ENCODE peak calls at places on chromosomes 5 and 9, in four cellular contexts. T, V, J and U are unnamed samples.

GRCh38 chr5:150236313-150236712 is 46.5 kb downstream of the SLC6A7 start:
- DNase-seq in T (no peak), V (no peak), J (no peak), U (no peak)

GRCh38 chr9:88322906-88323566 is 65.2 kb upstream of the SPIN1 start:
- DNase-seq in T (peak), V (no peak), J (no peak), U (no peak)

GRCh38 chr9:5002811-5003210 is 17.7 kb downstream of the JAK2 start:
- DNase-seq in T (peak), V (no peak), J (no peak), U (no peak)

GRCh38 chr5:167944121-167944858 is 347.2 kb upstream of the WWC1 start:
- DNase-seq in T (no peak), V (no peak), J (no peak), U (no peak)

GRCh38 chr9:36504154-36504550 is 68.5 kb upstream of the MELK start:
- DNase-seq in T (no peak), V (no peak), J (no peak), U (no peak)

GRCh38 chr5:173235499-173236394 is 741 bp upstream of the NKX2-5 start:
- DNase-seq in T (no peak), V (no peak), J (no peak), U (no peak)

GRCh38 chr5:108818613-108819272 is 71.0 kb downstream of the FER start:
- DNase-seq in T (peak), V (peak), J (peak), U (peak)

GRCh38 chr5:106454651-106455415 is 1215.9 kb downstream of the EFNA5 start:
- DNase-seq in T (peak), V (peak), J (no peak), U (peak)

GRCh38 chr5:35938518-35939227 is at the start of gene CAPSL:
- DNase-seq in T (peak), V (peak), J (no peak), U (peak)

GRCh38 chr5:175867587-175868347 is 3.6 kb upstream of the CPLX2 start:
- DNase-seq in T (peak), V (peak), J (no peak), U (no peak)

GRCh38 chr5:135307143-135307903 is 91.7 kb downstream of the MACROH2A1 start:
- DNase-seq in T (no peak), V (no peak), J (no peak), U (no peak)

GRCh38 chr5:65199988-65200668 is 281.6 kb downstream of the ADAMTS6 start:
- DNase-seq in T (peak), V (peak), J (no peak), U (no peak)

GRCh38 chr5:115097236-115097635 is 72.5 kb downstream of the TRIM36 start:
- DNase-seq in T (no peak), V (peak), J (no peak), U (no peak)

GRCh38 chr9:19087601-19088000 is 15.1 kb downstream of the HAUS6 start:
- DNase-seq in T (peak), V (peak), J (no peak), U (peak)

GRCh38 chr5:134512661-134512999 is 12.8 kb upstream of the JADE2 start:
- DNase-seq in T (no peak), V (no peak), J (no peak), U (no peak)

GRCh38 chr9:90044710-90045151 is 439.9 kb downstream of the GADD45G start:
- DNase-seq in T (no peak), V (peak), J (no peak), U (no peak)

GRCh38 chr9:133855802-133856592 is 117.8 kb upstream of the SARDH start:
- DNase-seq in T (peak), V (no peak), J (no peak), U (no peak)

GRCh38 chr5:149731332-149731616 is 1.2 kb downstream of the PPARGC1B start:
- DNase-seq in T (no peak), V (no peak), J (no peak), U (no peak)

GRCh38 chr9:110316255-110316921 is 21.3 kb downstream of the TXNDC8 start:
- DNase-seq in T (peak), V (no peak), J (no peak), U (no peak)

GRCh38 chr9:94281101-94281500 is 22.0 kb downstream of the ZNF169 start:
- DNase-seq in T (no peak), V (no peak), J (no peak), U (no peak)

GRCh38 chr9:123590499-123590898 is 234.5 kb downstream of the CRB2 start:
- DNase-seq in T (no peak), V (no peak), J (no peak), U (no peak)

GRCh38 chr5:179257190-179257741 is 88.0 kb downstream of the ADAMTS2 start:
- DNase-seq in T (no peak), V (no peak), J (no peak), U (no peak)

GRCh38 chr5:89293849-89294248 is 410.9 kb upstream of the MEF2C start:
- DNase-seq in T (peak), V (no peak), J (no peak), U (no peak)

GRCh38 chr5:139828207-139828895 is 32.7 kb downstream of the PSD2 start:
- DNase-seq in T (no peak), V (no peak), J (no peak), U (no peak)

GRCh38 chr5:94640176-94640575 is 21.7 kb downstream of the SLF1 start:
- DNase-seq in T (no peak), V (no peak), J (no peak), U (no peak)

GRCh38 chr9:127783111-127783621 is 2.7 kb upstream of the CDK9 start:
- DNase-seq in T (no peak), V (no peak), J (peak), U (no peak)

GRCh38 chr5:132813599-132814440 is 718 bp downstream of the SOWAHA start:
- DNase-seq in T (no peak), V (no peak), J (no peak), U (no peak)

GRCh38 chr5:125059255-125060050 is 313.0 kb upstream of the ZNF608 start:
- DNase-seq in T (no peak), V (no peak), J (no peak), U (no peak)

GRCh38 chr9:4550777-4551476 is 60.7 kb downstream of the SLC1A1 start:
- DNase-seq in T (peak), V (no peak), J (no peak), U (no peak)

GRCh38 chr5:140432916-140433315 is 31.3 kb downstream of the ANKHD1 start:
- DNase-seq in T (no peak), V (no peak), J (no peak), U (no peak)

GRCh38 chr9:2764371-2764770 is 47.1 kb downstream of the KCNV2 start:
- DNase-seq in T (no peak), V (no peak), J (peak), U (no peak)

GRCh38 chr5:124401247-124402143 is 344.9 kb downstream of the ZNF608 start:
- DNase-seq in T (no peak), V (no peak), J (no peak), U (no peak)

GRCh38 chr9:126080641-126081040 is 246.0 kb upstream of the MVB12B start:
- DNase-seq in T (no peak), V (no peak), J (no peak), U (no peak)

GRCh38 chr9:119114681-119115080 is 254.6 kb downstream of the BRINP1 start:
- DNase-seq in T (no peak), V (no peak), J (no peak), U (no peak)

GRCh38 chr9:69667306-69667705 is 4.9 kb downstream of the APBA1 start:
- DNase-seq in T (no peak), V (no peak), J (no peak), U (no peak)

GRCh38 chr9:118058227-118058626 is 354.0 kb downstream of the TLR4 start:
- DNase-seq in T (no peak), V (no peak), J (no peak), U (no peak)

GRCh38 chr9:112334319-112334828 is 955 bp upstream of the PTBP3 start:
- DNase-seq in T (no peak), V (peak), J (no peak), U (no peak)

GRCh38 chr9:73773896-73774295 is 622.2 kb downstream of the ANXA1 start:
- DNase-seq in T (peak), V (no peak), J (no peak), U (no peak)

GRCh38 chr5:31054436-31054835 is 139.1 kb upstream of the CDH6 start:
- DNase-seq in T (no peak), V (peak), J (no peak), U (no peak)

DNA sequence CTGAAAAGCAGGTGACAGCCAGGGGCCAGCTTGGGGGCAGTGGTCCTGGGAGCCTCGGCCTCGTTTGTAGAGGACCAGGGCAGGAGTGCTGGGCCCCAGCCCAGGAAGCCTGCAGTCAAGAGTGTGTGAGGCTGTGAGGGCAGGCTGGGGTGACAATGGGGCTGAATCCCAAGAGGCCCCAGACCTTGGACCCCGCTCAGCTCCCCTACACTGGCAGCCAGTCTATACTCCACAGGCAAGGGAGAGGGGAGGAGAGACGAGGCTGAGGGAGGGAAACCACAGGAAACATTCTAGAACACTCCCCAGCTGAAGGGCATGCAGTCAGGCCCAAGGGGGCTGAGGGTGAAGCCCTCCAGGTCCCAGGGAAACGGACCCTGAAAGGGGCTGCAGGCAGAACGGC is 2.7 kb upstream of the INPP5E start:
- DNase-seq in T (no peak), V (no peak), J (no peak), U (no peak)
- H3K27ac ChIP-seq in T (no peak), V (no peak), J (no peak), U (no peak)

GRCh38 chr5:59923465-59923864 is 29.9 kb upstream of the PDE4D start:
- DNase-seq in T (peak), V (no peak), J (no peak), U (no peak)
- H3K27ac ChIP-seq in T (no peak), V (no peak), J (no peak), U (no peak)

GRCh38 chr5:176890455-176891330 is 8.5 kb downstream of the HK3 start:
- DNase-seq in T (no peak), V (no peak), J (no peak), U (no peak)
- H3K27ac ChIP-seq in T (no peak), V (no peak), J (no peak), U (no peak)

DNA sequence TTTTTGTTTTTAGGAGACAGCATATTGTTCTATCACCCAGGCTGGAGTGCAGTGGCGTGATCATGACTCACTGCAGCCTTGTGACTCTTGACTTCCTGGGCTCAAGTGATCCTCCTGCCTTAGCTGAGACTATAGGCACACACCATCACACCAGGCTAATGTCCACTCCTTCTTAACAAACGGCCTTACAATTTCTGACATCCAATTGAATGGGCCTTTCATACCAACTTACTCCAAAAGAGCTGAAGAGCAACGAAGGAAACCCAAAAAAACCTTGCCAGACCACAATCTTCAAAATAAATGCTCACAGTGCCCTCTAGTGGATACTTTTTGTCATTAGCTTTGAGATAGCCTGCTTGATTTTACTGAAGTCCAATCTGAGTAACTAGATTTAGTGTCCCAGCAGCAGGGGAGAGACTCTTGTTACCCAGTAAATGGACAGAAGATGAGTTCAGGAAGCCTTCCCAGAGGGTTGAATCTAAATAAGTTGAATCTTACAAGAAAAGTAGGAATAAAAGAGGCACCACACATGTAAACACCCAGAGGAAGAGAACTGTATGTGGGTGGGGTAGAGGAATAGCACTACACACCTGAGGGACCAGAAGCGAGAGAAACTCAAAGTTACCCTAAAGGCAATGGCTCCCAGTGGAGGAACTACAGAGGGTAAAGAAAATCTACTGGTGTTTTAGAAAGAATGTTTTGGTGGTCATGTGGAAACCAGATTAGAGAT is 9.3 kb downstream of the ZNF622 start:
- DNase-seq in T (peak), V (peak), J (no peak), U (peak)
- H3K27ac ChIP-seq in T (no peak), V (peak), J (no peak), U (peak)

GRCh38 chr9:14746655-14747054 is 24.1 kb upstream of the CER1 start:
- DNase-seq in T (peak), V (no peak), J (no peak), U (no peak)
- H3K27ac ChIP-seq in T (no peak), V (no peak), J (no peak), U (peak)

GRCh38 chr5:68648944-68649874 is 433.7 kb downstream of the PIK3R1 start:
- DNase-seq in T (no peak), V (peak), J (no peak), U (no peak)
- H3K27ac ChIP-seq in T (no peak), V (peak), J (no peak), U (no peak)

GRCh38 chr5:159050408-159051091 is 49.2 kb downstream of the EBF1 start:
- DNase-seq in T (peak), V (peak), J (no peak), U (no peak)
- H3K27ac ChIP-seq in T (no peak), V (no peak), J (peak), U (no peak)

GRCh38 chr5:17282283-17283120 is 65.1 kb downstream of the BASP1 start:
- DNase-seq in T (no peak), V (no peak), J (peak), U (no peak)
- H3K27ac ChIP-seq in T (peak), V (no peak), J (peak), U (no peak)

GRCh38 chr9:135886147-135886981 is 21.0 kb downstream of the CAMSAP1 start:
- DNase-seq in T (no peak), V (no peak), J (no peak), U (no peak)

GRCh38 chr9:135883410-135884089 is 23.8 kb downstream of the CAMSAP1 start:
- DNase-seq in T (no peak), V (no peak), J (no peak), U (no peak)

GRCh38 chr9:135887021-135887507 is 20.3 kb downstream of the CAMSAP1 start:
- DNase-seq in T (no peak), V (no peak), J (no peak), U (no peak)

GRCh38 chr9:135884328-135885035 is 22.9 kb downstream of the CAMSAP1 start:
- DNase-seq in T (peak), V (peak), J (no peak), U (no peak)

GRCh38 chr9:135885100-135885853 is 22.1 kb downstream of the CAMSAP1 start:
- DNase-seq in T (no peak), V (peak), J (no peak), U (no peak)
- H3K27ac ChIP-seq in T (no peak), V (no peak), J (no peak), U (peak)